ENCODE peak calls at places on chromosomes 7 and 10, in five cellular contexts. One of them, this sample, is unnamed.

GRCh38 chr7:36726311-36726710 is 2.0 kb upstream of the AOAH start:
- ATAC-seq in right lobe of liver: peak; percentile 68
- ATAC-seq in upper lobe of left lung: peak; percentile 33
- ATAC-seq in HepG2: no peak
- ATAC-seq in gastrocnemius medialis: no peak
- ATAC-seq in this sample: no peak

GRCh38 chr10:86611386-86611785 is 43.0 kb upstream of the OPN4 start:
- ATAC-seq in right lobe of liver: no peak
- ATAC-seq in upper lobe of left lung: no peak
- ATAC-seq in HepG2: no peak
- ATAC-seq in gastrocnemius medialis: no peak
- ATAC-seq in this sample: no peak

GRCh38 chr7:51255536-51256243 is 60.9 kb downstream of the COBL start:
- ATAC-seq in right lobe of liver: peak; percentile 42
- ATAC-seq in upper lobe of left lung: peak; percentile 26
- ATAC-seq in HepG2: peak; percentile 56
- ATAC-seq in gastrocnemius medialis: peak; percentile 80
- ATAC-seq in this sample: no peak

GRCh38 chr10:104109908-104110662 is 11.9 kb upstream of the SFR1 start:
- ATAC-seq in right lobe of liver: no peak
- ATAC-seq in upper lobe of left lung: no peak
- ATAC-seq in HepG2: peak; percentile 55
- ATAC-seq in gastrocnemius medialis: no peak
- ATAC-seq in this sample: no peak

GRCh38 chr7:155839461-155839860 is 27.2 kb upstream of the SHH start:
- ATAC-seq in right lobe of liver: no peak
- ATAC-seq in upper lobe of left lung: no peak
- ATAC-seq in HepG2: no peak
- ATAC-seq in gastrocnemius medialis: no peak
- ATAC-seq in this sample: no peak

GRCh38 chr10:68957284-68957615 is 1.3 kb downstream of the DDX21 start:
- ATAC-seq in right lobe of liver: no peak
- ATAC-seq in upper lobe of left lung: no peak
- ATAC-seq in HepG2: no peak
- ATAC-seq in gastrocnemius medialis: no peak
- ATAC-seq in this sample: no peak

GRCh38 chr7:16564909-16565426 is 38.3 kb downstream of the LRRC72 start:
- ATAC-seq in right lobe of liver: peak; percentile 82
- ATAC-seq in upper lobe of left lung: peak; percentile 78
- ATAC-seq in HepG2: peak; percentile 81
- ATAC-seq in gastrocnemius medialis: peak; percentile 44
- ATAC-seq in this sample: no peak

GRCh38 chr10:78533093-78533492 is 499.4 kb downstream of the RPS24 start:
- ATAC-seq in right lobe of liver: peak; percentile 23
- ATAC-seq in upper lobe of left lung: peak; percentile 69
- ATAC-seq in HepG2: no peak
- ATAC-seq in gastrocnemius medialis: no peak
- ATAC-seq in this sample: peak; percentile 50

GRCh38 chr7:118858651-118859149 is 634.2 kb downstream of the ANKRD7 start:
- ATAC-seq in right lobe of liver: no peak
- ATAC-seq in upper lobe of left lung: no peak
- ATAC-seq in HepG2: no peak
- ATAC-seq in gastrocnemius medialis: no peak
- ATAC-seq in this sample: no peak

GRCh38 chr10:88245974-88246511 is 337.1 kb downstream of the RNLS start:
- ATAC-seq in right lobe of liver: no peak
- ATAC-seq in upper lobe of left lung: peak; percentile 43
- ATAC-seq in HepG2: no peak
- ATAC-seq in gastrocnemius medialis: peak; percentile 69
- ATAC-seq in this sample: peak; percentile 70

GRCh38 chr10:119654540-119654939 is 3.4 kb downstream of the BAG3 start:
- ATAC-seq in right lobe of liver: peak; percentile 9
- ATAC-seq in upper lobe of left lung: no peak
- ATAC-seq in HepG2: no peak
- ATAC-seq in gastrocnemius medialis: no peak
- ATAC-seq in this sample: no peak

GRCh38 chr10:29257106-29257783 is 31.6 kb upstream of the LYZL1 start:
- ATAC-seq in right lobe of liver: no peak
- ATAC-seq in upper lobe of left lung: peak; percentile 75
- ATAC-seq in HepG2: peak; percentile 38
- ATAC-seq in gastrocnemius medialis: peak; percentile 80
- ATAC-seq in this sample: peak; percentile 87

GRCh38 chr7:47557317-47557985 is 24.5 kb downstream of the TNS3 start:
- ATAC-seq in right lobe of liver: no peak
- ATAC-seq in upper lobe of left lung: peak; percentile 78
- ATAC-seq in HepG2: no peak
- ATAC-seq in gastrocnemius medialis: peak; percentile 68
- ATAC-seq in this sample: peak; percentile 59

GRCh38 chr10:77869626-77870420 is 56.7 kb downstream of the DLG5 start:
- ATAC-seq in right lobe of liver: no peak
- ATAC-seq in upper lobe of left lung: no peak
- ATAC-seq in HepG2: no peak
- ATAC-seq in gastrocnemius medialis: no peak
- ATAC-seq in this sample: no peak

GRCh38 chr7:149433124-149433523 is 27.7 kb downstream of the ZNF777 start:
- ATAC-seq in right lobe of liver: no peak
- ATAC-seq in upper lobe of left lung: no peak
- ATAC-seq in HepG2: no peak
- ATAC-seq in gastrocnemius medialis: no peak
- ATAC-seq in this sample: no peak

GRCh38 chr7:123741940-123742339 is 6.9 kb downstream of the WASL start:
- ATAC-seq in right lobe of liver: no peak
- ATAC-seq in upper lobe of left lung: no peak
- ATAC-seq in HepG2: peak; percentile 20
- ATAC-seq in gastrocnemius medialis: no peak
- ATAC-seq in this sample: no peak

GRCh38 chr10:110641256-110641655 is 2.9 kb upstream of the RBM20 start:
- ATAC-seq in right lobe of liver: no peak
- ATAC-seq in upper lobe of left lung: no peak
- ATAC-seq in HepG2: no peak
- ATAC-seq in gastrocnemius medialis: peak; percentile 27
- ATAC-seq in this sample: no peak

GRCh38 chr7:5867060-5867459 is 13.5 kb upstream of the OCM start:
- ATAC-seq in right lobe of liver: no peak
- ATAC-seq in upper lobe of left lung: no peak
- ATAC-seq in HepG2: no peak
- ATAC-seq in gastrocnemius medialis: no peak
- ATAC-seq in this sample: no peak

GRCh38 chr7:5872326-5872725 is 8.3 kb upstream of the OCM start:
- ATAC-seq in right lobe of liver: no peak
- ATAC-seq in upper lobe of left lung: no peak
- ATAC-seq in HepG2: no peak
- ATAC-seq in gastrocnemius medialis: no peak
- ATAC-seq in this sample: no peak

GRCh38 chr7:5869691-5870090 is 10.9 kb upstream of the OCM start:
- ATAC-seq in right lobe of liver: no peak
- ATAC-seq in upper lobe of left lung: no peak
- ATAC-seq in HepG2: no peak
- ATAC-seq in gastrocnemius medialis: no peak
- ATAC-seq in this sample: no peak

GRCh38 chr7:5870311-5870710 is 10.3 kb upstream of the OCM start:
- ATAC-seq in right lobe of liver: no peak
- ATAC-seq in upper lobe of left lung: no peak
- ATAC-seq in HepG2: no peak
- ATAC-seq in gastrocnemius medialis: no peak
- ATAC-seq in this sample: no peak
- H3K36me3 ChIP-seq in right lobe of liver: no peaks in the 10 kb centered on the region
- H3K36me3 ChIP-seq in upper lobe of left lung: no peaks in the 10 kb centered on the region
- H3K36me3 ChIP-seq in HepG2: no peaks in the 10 kb centered on the region
- H3K36me3 ChIP-seq in gastrocnemius medialis: no peaks in the 10 kb centered on the region
- H3K36me3 ChIP-seq in this sample: no peaks in the 10 kb centered on the region

GRCh38 chr7:106064836-106065559 is 47.1 kb downstream of the SYPL1 start:
- ATAC-seq in right lobe of liver: peak; percentile 85
- ATAC-seq in upper lobe of left lung: peak; percentile 84
- ATAC-seq in HepG2: peak; percentile 96
- ATAC-seq in gastrocnemius medialis: peak; percentile 94
- ATAC-seq in this sample: peak; percentile 96
- TF ChIP-seq POLR2A in right lobe of liver: peak; percentile 48
- TF ChIP-seq POLR2A in upper lobe of left lung: no peak
- TF ChIP-seq POLR2A in HepG2: no peak
- TF ChIP-seq POLR2A in gastrocnemius medialis: no peak
- TF ChIP-seq POLR2A in this sample: no peak

DNA sequence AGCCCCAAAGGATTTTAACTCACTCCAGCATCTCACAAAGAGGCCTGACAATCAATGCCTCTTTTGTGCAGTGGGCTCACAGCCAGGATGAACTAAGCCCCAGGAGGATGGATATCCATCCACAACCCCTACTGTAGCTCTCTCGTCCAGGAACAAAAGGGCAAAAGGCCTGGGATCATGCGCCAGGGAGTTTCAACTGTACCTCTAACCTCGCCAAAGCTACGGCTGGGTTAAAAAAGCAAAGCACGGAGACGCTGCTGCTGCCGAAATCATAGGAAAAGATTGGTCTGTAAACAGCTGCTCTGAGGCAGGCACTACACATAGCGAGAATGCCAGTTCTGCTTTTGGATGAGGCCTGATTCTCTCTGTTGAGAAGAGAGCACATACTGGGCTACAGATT is 32.1 kb downstream of the VSTM4 start:
- ATAC-seq in right lobe of liver: peak; percentile 49
- ATAC-seq in upper lobe of left lung: no peak
- ATAC-seq in HepG2: no peak
- ATAC-seq in gastrocnemius medialis: peak; percentile 51
- ATAC-seq in this sample: peak; percentile 43
- H3K27ac ChIP-seq in right lobe of liver: peak overlapping the region; percentile 24
- H3K27ac ChIP-seq in upper lobe of left lung: no peak overlapping the region
- H3K27ac ChIP-seq in HepG2: no peak overlapping the region
- H3K27ac ChIP-seq in gastrocnemius medialis: peak overlapping the region; percentile 38
- H3K27ac ChIP-seq in this sample: peak overlapping the region; percentile 4

GRCh38 chr7:22356010-22356854 is 722 bp downstream of the RAPGEF5 start:
- ATAC-seq in right lobe of liver: peak; percentile 4
- ATAC-seq in upper lobe of left lung: peak; percentile 36
- ATAC-seq in HepG2: peak; percentile 7
- ATAC-seq in gastrocnemius medialis: no peak
- ATAC-seq in this sample: peak; percentile 2
- H3K36me3 ChIP-seq in right lobe of liver: no peaks in the 10 kb centered on the region
- H3K36me3 ChIP-seq in upper lobe of left lung: no peaks in the 10 kb centered on the region
- H3K36me3 ChIP-seq in HepG2: no peaks in the 10 kb centered on the region
- H3K36me3 ChIP-seq in gastrocnemius medialis: no peaks in the 10 kb centered on the region
- H3K36me3 ChIP-seq in this sample: no peaks in the 10 kb centered on the region

GRCh38 chr7:76426246-76426645 is 1.5 kb downstream of the ZP3 start:
- ATAC-seq in right lobe of liver: no peak
- ATAC-seq in upper lobe of left lung: no peak
- ATAC-seq in HepG2: peak; percentile 40
- ATAC-seq in gastrocnemius medialis: no peak
- ATAC-seq in this sample: no peak
- TF ChIP-seq POLR2A in right lobe of liver: no peak
- TF ChIP-seq POLR2A in upper lobe of left lung: no peak
- TF ChIP-seq POLR2A in HepG2: no peak
- TF ChIP-seq POLR2A in gastrocnemius medialis: no peak
- TF ChIP-seq POLR2A in this sample: no peak

GRCh38 chr7:130986271-130986690 is 252.3 kb upstream of the KLF14 start:
- ATAC-seq in right lobe of liver: peak; percentile 71
- ATAC-seq in upper lobe of left lung: peak; percentile 72
- ATAC-seq in HepG2: no peak
- ATAC-seq in gastrocnemius medialis: no peak
- ATAC-seq in this sample: peak; percentile 69

GRCh38 chr7:130982651-130983050 is 248.6 kb upstream of the KLF14 start:
- ATAC-seq in right lobe of liver: no peak
- ATAC-seq in upper lobe of left lung: no peak
- ATAC-seq in HepG2: no peak
- ATAC-seq in gastrocnemius medialis: no peak
- ATAC-seq in this sample: no peak

GRCh38 chr7:130988443-130988842 is 254.4 kb upstream of the KLF14 start:
- ATAC-seq in right lobe of liver: peak; percentile 48
- ATAC-seq in upper lobe of left lung: peak; percentile 18
- ATAC-seq in HepG2: no peak
- ATAC-seq in gastrocnemius medialis: no peak
- ATAC-seq in this sample: no peak

GRCh38 chr7:130987092-130987491 is 253.1 kb upstream of the KLF14 start:
- ATAC-seq in right lobe of liver: no peak
- ATAC-seq in upper lobe of left lung: peak; percentile 13
- ATAC-seq in HepG2: peak; percentile 48
- ATAC-seq in gastrocnemius medialis: no peak
- ATAC-seq in this sample: no peak

DNA sequence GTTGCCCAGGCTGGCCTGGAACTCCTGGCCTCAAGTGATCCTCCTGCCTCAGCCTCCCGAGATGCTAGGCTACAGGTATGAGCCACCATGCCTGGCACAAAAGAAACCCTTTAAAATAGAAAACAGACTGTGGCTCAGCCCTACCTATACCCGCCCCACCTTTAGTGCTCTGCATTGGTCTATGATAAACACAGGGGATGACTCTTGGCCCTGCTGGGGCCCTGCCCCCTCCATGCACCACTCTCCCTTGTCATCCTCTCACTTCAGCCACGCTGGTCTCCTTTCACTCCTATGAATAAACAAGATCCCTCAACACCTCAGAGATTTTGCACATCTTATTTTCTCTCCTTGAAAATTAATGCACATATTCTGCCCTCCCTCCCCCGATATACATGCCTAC is 251.4 kb upstream of the KLF14 start:
- ATAC-seq in right lobe of liver: no peak
- ATAC-seq in upper lobe of left lung: no peak
- ATAC-seq in HepG2: no peak
- ATAC-seq in gastrocnemius medialis: no peak
- ATAC-seq in this sample: no peak
- H3K27ac ChIP-seq in right lobe of liver: no peak overlapping the region
- H3K27ac ChIP-seq in upper lobe of left lung: peak overlapping the region; percentile 76
- H3K27ac ChIP-seq in HepG2: no peak overlapping the region
- H3K27ac ChIP-seq in gastrocnemius medialis: peak overlapping the region; percentile 55
- H3K27ac ChIP-seq in this sample: peak overlapping the region; percentile 70